ENCODE peak calls at places on chromosomes 3 and 15, in eight cellular contexts. N is suprapubic skin; O is RWPE1; Z is smooth muscle cell of the brain vasculature; L is stimulated activated CD4-positive, alpha-beta T cell treated with anti-CD3 and anti-CD28 coated beads, Interleukin-12 subunit alpha, Interleukin-12 subunit beta, amount 100 ng/mL, for 4 hours; S is neural crest cell; E is naive thymus-derived CD8-positive, alpha-beta T cell; B is psoas muscle. A is an unnamed sample.

GRCh38 chr3:27125821-27126501 is 243.2 kb downstream of the NEK10 start:
- DNase-seq in N (no peak), O (no peak), Z (no peak), L (no peak), S (no peak), E (no peak), B (no peak), A (no peak)

GRCh38 chr15:37101634-37102314 is 1.4 kb upstream of the MEIS2 start:
- DNase-seq in N (peak; percentile 85), O (peak; percentile 53), Z (no peak), L (no peak), S (peak; percentile 73), E (no peak), B (peak; percentile 84), A (peak; percentile 80)

GRCh38 chr3:196251918-196252317 is 35.6 kb downstream of the SLC51A start:
- DNase-seq in N (no peak), O (no peak), Z (no peak), L (no peak), S (no peak), E (no peak), B (no peak), A (no peak)

GRCh38 chr3:64187065-64187959 is 38.0 kb downstream of the PRICKLE2 start:
- DNase-seq in N (peak; percentile 68), O (peak; percentile 75), Z (peak; percentile 86), L (no peak), S (no peak), E (no peak), B (peak; percentile 42), A (peak; percentile 60)

GRCh38 chr15:77033417-77033728 is 37.5 kb downstream of the TSPAN3 start:
- DNase-seq in N (no peak), O (no peak), Z (no peak), L (no peak), S (peak; percentile 1), E (peak; percentile 41), B (no peak), A (no peak)

GRCh38 chr15:41862515-41863116 is 24.0 kb downstream of the PLA2G4B start:
- DNase-seq in N (no peak), O (no peak), Z (peak; percentile 13), L (no peak), S (no peak), E (no peak), B (no peak), A (no peak)

GRCh38 chr15:69087581-69087980 is 72.9 kb upstream of the GLCE start:
- DNase-seq in N (no peak), O (no peak), Z (no peak), L (no peak), S (no peak), E (no peak), B (no peak), A (no peak)

GRCh38 chr3:42846682-42847522 is 28.8 kb downstream of the CYP8B1 start:
- DNase-seq in N (no peak), O (no peak), Z (no peak), L (no peak), S (no peak), E (no peak), B (no peak), A (no peak)

A was measured in hepatic stellate cell.